ENCODE peak calls at places on chromosome 16, in ten cellular contexts. A, V, F, D, H, Z, J, Y, T and I are unnamed samples.
A peak's percentile ranks its signal among the peaks of the same experiment; 100 is the strongest.

GRCh38 chr16:27265982-27266381 is 2.6 kb downstream of the NSMCE1 start:
- DNase-seq in A (no peak), V (no peak), F (no peak), D (no peak), H (no peak), Z (no peak), J (no peak), Y (no peak), T (no peak), I (no peak)

GRCh38 chr16:70399326-70399725 is 39.6 kb downstream of the ST3GAL2 start:
- DNase-seq in A (no peak), V (no peak), F (no peak), D (no peak), H (no peak), Z (no peak), J (no peak), Y (no peak), T (no peak), I (no peak)

GRCh38 chr16:78469787-78470186 is 370.3 kb downstream of the WWOX start:
- DNase-seq in A (no peak), V (no peak), F (no peak), D (no peak), H (no peak), Z (no peak), J (no peak), Y (no peak), T (no peak), I (no peak)

GRCh38 chr16:24748242-24748641 is 18.8 kb downstream of the TNRC6A start:
- DNase-seq in A (no peak), V (peak; percentile 88), F (peak; percentile 73), D (peak; percentile 90), H (no peak), Z (peak; percentile 63), J (peak; percentile 94), Y (peak; percentile 97), T (no peak), I (peak; percentile 91)

GRCh38 chr16:22933173-22933572 is 119.2 kb downstream of the HS3ST2 start:
- DNase-seq in A (no peak), V (no peak), F (no peak), D (no peak), H (no peak), Z (no peak), J (no peak), Y (no peak), T (no peak), I (no peak)

GRCh38 chr16:59330030-59330670 is 596.0 kb upstream of the GOT2 start:
- DNase-seq in A (no peak), V (no peak), F (no peak), D (no peak), H (no peak), Z (no peak), J (no peak), Y (no peak), T (no peak), I (peak; percentile 24)

GRCh38 chr16:31134091-31134571 is 1.4 kb downstream of the PRSS8 start:
- DNase-seq in A (no peak), V (peak; percentile 43), F (no peak), D (no peak), H (no peak), Z (no peak), J (no peak), Y (peak; percentile 16), T (peak; percentile 61), I (no peak)

GRCh38 chr16:46632778-46633733 is 11.9 kb upstream of the SHCBP1 start:
- DNase-seq in A (no peak), V (no peak), F (no peak), D (no peak), H (no peak), Z (no peak), J (no peak), Y (no peak), T (peak; percentile 75), I (no peak)

GRCh38 chr16:88526008-88526905 is 43.9 kb upstream of the ZC3H18 start:
- DNase-seq in A (no peak), V (no peak), F (no peak), D (no peak), H (peak; percentile 58), Z (no peak), J (no peak), Y (no peak), T (no peak), I (no peak)

GRCh38 chr16:88523381-88524159 is 46.6 kb upstream of the ZC3H18 start:
- DNase-seq in A (no peak), V (no peak), F (no peak), D (no peak), H (peak; percentile 64), Z (no peak), J (no peak), Y (no peak), T (no peak), I (no peak)

GRCh38 chr16:88525663-88525990 is 44.6 kb upstream of the ZC3H18 start:
- DNase-seq in A (no peak), V (no peak), F (no peak), D (no peak), H (no peak), Z (no peak), J (no peak), Y (no peak), T (no peak), I (no peak)

GRCh38 chr16:88524274-88524972 is 45.8 kb upstream of the ZC3H18 start:
- DNase-seq in A (no peak), V (no peak), F (no peak), D (no peak), H (no peak), Z (no peak), J (no peak), Y (no peak), T (no peak), I (no peak)

DNA sequence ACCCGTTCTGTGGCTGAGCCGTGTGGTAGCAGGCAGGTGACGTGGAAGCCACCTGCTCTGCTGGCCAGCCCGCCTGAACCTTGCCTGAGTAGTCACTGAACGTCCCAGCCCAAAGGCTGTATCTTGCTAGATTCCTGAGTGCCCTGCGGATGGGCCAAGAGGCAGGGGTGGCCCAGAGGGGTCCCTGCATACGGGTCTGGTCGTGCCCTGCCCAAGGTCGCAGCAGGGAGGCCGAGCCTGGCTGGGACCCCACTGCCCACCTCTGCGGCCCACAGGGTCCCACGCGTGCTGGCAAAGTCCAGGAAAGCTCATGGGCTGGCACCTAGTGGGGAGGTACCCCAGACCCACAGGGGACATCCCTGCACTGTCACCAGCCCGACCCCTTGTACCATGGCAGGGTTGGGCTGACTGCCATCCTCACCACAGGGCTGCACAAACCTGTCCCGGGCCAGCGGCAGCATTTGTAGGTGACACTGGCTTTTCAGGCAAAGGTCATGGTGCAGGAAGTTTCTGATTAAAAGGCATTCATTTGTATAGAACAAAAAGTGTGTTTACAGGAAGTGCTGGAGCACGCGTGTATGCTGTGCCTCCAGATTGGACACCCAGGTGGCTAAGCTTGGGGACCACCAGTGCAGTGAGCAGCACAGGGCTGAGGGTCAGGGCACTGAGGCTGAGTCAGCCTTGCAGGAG is 45.1 kb upstream of the ZC3H18 start:
- DNase-seq in A (no peak), V (no peak), F (no peak), D (no peak), H (no peak), Z (no peak), J (no peak), Y (no peak), T (no peak), I (no peak)
- TF ChIP-seq CTCF in A (no peak), V (no peak), F (no peak), D (no peak), H (no peak), Z (no peak), J (no peak), Y (no peak), T (no peak), I (no peak)

GRCh38 chr16:14669776-14670175 is 24.3 kb downstream of the PLA2G10 start:
- DNase-seq in A (no peak), V (no peak), F (no peak), D (no peak), H (peak; percentile 32), Z (no peak), J (no peak), Y (no peak), T (peak; percentile 31), I (no peak)
- TF ChIP-seq CTCF in A (no peak), V (peak; percentile 3), F (no peak), D (no peak), H (no peak), Z (no peak), J (no peak), Y (no peak), T (peak; percentile 21), I (no peak)

GRCh38 chr16:2296662-2297505 is 29.0 kb upstream of the RNPS1 start:
- DNase-seq in A (no peak), V (no peak), F (no peak), D (peak; percentile 16), H (peak; percentile 41), Z (no peak), J (peak; percentile 14), Y (peak; percentile 44), T (peak; percentile 74), I (peak; percentile 7)
- TF ChIP-seq CTCF in A (peak; percentile 47), V (peak; percentile 58), F (peak; percentile 13), D (peak; percentile 52), H (no peak), Z (peak; percentile 21), J (peak; percentile 43), Y (peak; percentile 52), T (peak; percentile 77), I (peak; percentile 56)

GRCh38 chr16:67530013-67530939 is 1.6 kb downstream of the RIPOR1 start:
- DNase-seq in A (peak; percentile 70), V (peak; percentile 35), F (peak; percentile 94), D (peak; percentile 77), H (peak; percentile 85), Z (peak; percentile 84), J (peak; percentile 72), Y (peak; percentile 62), T (peak; percentile 54), I (peak; percentile 82)

GRCh38 chr16:67526149-67526732 is 2.4 kb upstream of the RIPOR1 start:
- DNase-seq in A (no peak), V (peak; percentile 85), F (no peak), D (no peak), H (no peak), Z (no peak), J (no peak), Y (no peak), T (no peak), I (no peak)

GRCh38 chr16:67528870-67529638 is 425 bp downstream of the RIPOR1 start:
- DNase-seq in A (peak; percentile 74), V (peak; percentile 46), F (no peak), D (peak; percentile 48), H (peak; percentile 64), Z (no peak), J (peak; percentile 29), Y (no peak), T (peak; percentile 63), I (no peak)

GRCh38 chr16:67529639-67530012 is 997 bp downstream of the RIPOR1 start:
- DNase-seq in A (peak; percentile 68), V (peak; percentile 25), F (no peak), D (no peak), H (peak; percentile 55), Z (no peak), J (peak; percentile 32), Y (peak; percentile 36), T (peak; percentile 44), I (no peak)

DNA sequence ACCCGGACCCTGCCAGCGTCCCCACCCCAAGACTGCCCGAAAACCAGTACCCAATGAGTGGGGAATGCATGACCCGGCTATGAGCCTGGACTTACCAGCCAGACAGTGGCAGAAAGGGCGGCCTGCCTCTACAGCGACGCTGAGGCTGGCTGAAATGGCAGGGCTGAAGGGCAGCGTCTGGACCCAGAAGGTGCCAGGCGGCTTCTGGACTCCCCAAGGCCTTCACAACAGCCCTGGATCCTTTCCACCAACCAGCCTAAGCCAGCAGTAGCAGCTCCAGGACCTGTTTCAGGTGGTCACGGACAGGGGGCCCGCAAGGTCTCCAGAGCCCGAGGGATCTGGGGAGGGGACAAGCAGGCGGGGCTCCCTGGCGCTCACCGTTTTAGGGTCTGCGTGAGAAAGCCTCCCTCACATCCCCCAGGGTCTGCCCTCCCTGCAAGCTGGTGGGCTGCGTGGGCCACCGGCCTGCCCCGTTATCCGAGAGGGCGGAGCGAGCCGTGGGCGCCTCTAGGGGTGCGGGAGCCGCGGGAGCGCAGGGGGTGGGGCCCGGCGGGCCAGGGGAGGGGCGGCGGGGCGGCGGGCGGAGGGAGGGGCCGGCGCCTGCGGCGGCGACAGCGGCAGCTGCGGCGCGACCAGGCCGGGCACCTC is at the start of gene RIPOR1:
- DNase-seq in A (peak; percentile 68), V (no peak), F (peak; percentile 86), D (no peak), H (peak; percentile 72), Z (peak; percentile 75), J (no peak), Y (no peak), T (peak; percentile 66), I (no peak)
- TF ChIP-seq CTCF in A (no peak), V (no peak), F (no peak), D (no peak), H (no peak), Z (no peak), J (no peak), Y (no peak), T (no peak), I (no peak)